ENCODE peak calls at places on chromosomes 13 and 19, in four cellular contexts. R, C, X and E are unnamed samples.
A peak's percentile ranks its signal among the peaks of the same experiment; 100 is the strongest.

GRCh38 chr13:50598338-50598737 is 245.2 kb downstream of the DLEU7 start:
- DNase-seq in C (no peak), X (no peak), R (no peak), E (no peak)

GRCh38 chr19:5434970-5435641 is 20.1 kb upstream of the ZNRF4 start:
- DNase-seq in C (peak; percentile 93), X (no peak), R (no peak), E (peak; percentile 98)

GRCh38 chr13:79904581-79904980 is 423.6 kb downstream of the NDFIP2 start:
- DNase-seq in C (no peak), X (no peak), R (no peak), E (no peak)

GRCh38 chr13:102940770-102941169 is 94.9 kb downstream of the ERCC5 start:
- DNase-seq in R (no peak), X (no peak), C (no peak), E (no peak)

GRCh38 chr19:45515081-45515624 is 7.9 kb downstream of the VASP start:
- DNase-seq in X (no peak), R (peak; percentile 47), C (no peak), E (no peak)

GRCh38 chr13:26628706-26629105 is 71.2 kb downstream of the WASF3 start:
- DNase-seq in X (no peak), R (no peak), C (no peak), E (peak; percentile 42)

GRCh38 chr13:84362777-84363176 is 480.5 kb upstream of the SLITRK1 start:
- DNase-seq in C (no peak), X (no peak), R (no peak), E (no peak)

GRCh38 chr13:103430368-103430767 is 364.2 kb upstream of the SLC10A2 start:
- DNase-seq in X (no peak), R (no peak), C (no peak), E (no peak)

GRCh38 chr13:60398438-60398891 is 1.4 kb downstream of the TDRD3 start:
- DNase-seq in X (no peak), C (no peak), R (no peak), E (peak; percentile 20)

GRCh38 chr13:87889241-87889640 is 218.1 kb downstream of the SLITRK5 start:
- DNase-seq in C (no peak), R (no peak), X (no peak), E (no peak)

GRCh38 chr13:102402292-102402691 is 444 bp upstream of the FGF14 start:
- DNase-seq in C (no peak), X (no peak), R (no peak), E (peak; percentile 70)

GRCh38 chr13:72120632-72121031 is 253.6 kb upstream of the DACH1 start:
- DNase-seq in C (no peak), R (no peak), X (no peak), E (no peak)

GRCh38 chr19:8575467-8575997 is 1.7 kb downstream of the MYO1F start:
- DNase-seq in X (no peak), C (peak; percentile 20), R (peak; percentile 50), E (peak; percentile 22)

GRCh38 chr19:7731615-7732014 is 295 bp downstream of the CLEC4G start:
- DNase-seq in R (no peak), X (no peak), C (no peak), E (no peak)

GRCh38 chr19:23802290-23802689 is 43.6 kb upstream of the ZNF681 start:
- DNase-seq in C (no peak), R (no peak), X (no peak), E (no peak)

GRCh38 chr13:112824429-112824828 is 134.6 kb downstream of the ATP11A start:
- DNase-seq in C (no peak), R (no peak), X (no peak), E (no peak)

GRCh38 chr13:42720116-42720857 is 61.1 kb upstream of the FAM216B start:
- DNase-seq in R (no peak), X (no peak), C (peak; percentile 93), E (peak; percentile 95)

GRCh38 chr13:59318320-59318930 is 845.3 kb downstream of the DIAPH3 start:
- DNase-seq in R (peak; percentile 10), X (no peak), C (peak; percentile 8), E (peak; percentile 64)

GRCh38 chr19:15213715-15214381 is 13.1 kb upstream of the NOTCH3 start:
- DNase-seq in R (no peak), X (peak; percentile 97), C (no peak), E (no peak)

GRCh38 chr13:40653558-40654318 is 12.7 kb downstream of the FOXO1 start:
- DNase-seq in C (no peak), X (no peak), R (no peak), E (peak; percentile 70)

GRCh38 chr13:33236021-33236420 is 49.5 kb downstream of the STARD13 start:
- DNase-seq in C (peak; percentile 54), R (no peak), X (no peak), E (peak; percentile 65)

GRCh38 chr13:41973247-41973741 is 12.4 kb upstream of the VWA8 start:
- DNase-seq in R (no peak), C (no peak), X (no peak), E (no peak)

GRCh38 chr19:5990289-5990797 is 12.4 kb upstream of the RANBP3 start:
- DNase-seq in C (no peak), R (no peak), X (no peak), E (no peak)

GRCh38 chr13:106424805-106425204 is 110.7 kb downstream of the EFNB2 start:
- DNase-seq in R (no peak), C (no peak), X (no peak), E (no peak)

GRCh38 chr13:51015973-51016372 is 95.1 kb downstream of the C13orf42 start:
- DNase-seq in R (no peak), C (no peak), X (no peak), E (no peak)

GRCh38 chr13:33487575-33488243 is 202.2 kb upstream of the STARD13 start:
- DNase-seq in C (no peak), R (no peak), X (no peak), E (peak; percentile 65)

GRCh38 chr13:21986602-21987001 is 315.7 kb downstream of the FGF9 start:
- DNase-seq in X (peak; percentile 84), R (no peak), C (no peak), E (peak; percentile 78)

GRCh38 chr19:16298334-16298733 is 26.3 kb upstream of the KLF2 start:
- DNase-seq in C (no peak), X (no peak), R (no peak), E (no peak)

GRCh38 chr19:52936958-52937334 is 13.7 kb upstream of the ZNF888 start:
- DNase-seq in R (no peak), X (peak; percentile 0), C (no peak), E (no peak)
- H3K27ac ChIP-seq in R (peak overlapping the region; percentile 53), X (no peak overlapping the region), C (no peak overlapping the region), E (no peak overlapping the region)

DNA sequence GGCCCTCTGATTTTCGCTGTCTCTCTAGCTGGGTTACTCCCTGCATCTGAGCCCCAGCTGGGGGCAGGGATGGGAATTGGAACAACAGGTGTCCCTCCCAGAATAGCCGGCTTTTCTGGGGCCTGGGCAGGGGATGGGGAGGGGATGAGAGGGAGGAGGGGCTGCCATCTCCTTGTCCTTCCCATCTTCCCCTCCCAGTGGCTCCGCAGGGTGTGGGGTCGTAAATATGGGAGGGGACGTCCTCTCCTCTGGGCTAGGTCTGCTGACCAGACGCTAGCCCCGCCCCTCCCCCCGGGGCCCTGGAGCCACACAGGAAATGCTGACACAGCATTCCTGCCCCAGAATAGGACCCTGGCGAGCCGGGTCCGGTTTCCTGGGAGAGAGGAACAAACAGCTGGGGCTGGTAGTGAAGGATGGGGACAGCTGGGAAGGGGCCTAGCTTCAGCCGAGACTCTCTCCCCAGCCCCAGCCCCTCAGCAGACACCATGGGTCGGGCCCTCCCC is 1.1 kb downstream of the RYR1 start:
- DNase-seq in C (no peak), R (no peak), X (no peak), E (no peak)
- H3K27ac ChIP-seq in C (no peak overlapping the region), R (no peak overlapping the region), X (no peak overlapping the region), E (no peak overlapping the region)

GRCh38 chr19:43562211-43562697 is 13.1 kb downstream of the XRCC1 start:
- DNase-seq in R (no peak), X (no peak), C (no peak), E (no peak)

GRCh38 chr19:43562698-43563241 is 12.6 kb downstream of the XRCC1 start:
- DNase-seq in C (no peak), X (peak; percentile 89), R (peak; percentile 78), E (peak; percentile 92)

GRCh38 chr19:43564800-43565199 is 10.5 kb downstream of the XRCC1 start:
- DNase-seq in X (no peak), C (no peak), R (no peak), E (no peak)

GRCh38 chr19:43561144-43561970 is 14.0 kb downstream of the XRCC1 start:
- DNase-seq in X (no peak), C (no peak), R (no peak), E (no peak)

GRCh38 chr19:43563816-43564215 is 11.5 kb downstream of the XRCC1 start:
- DNase-seq in C (no peak), X (no peak), R (no peak), E (no peak)
- H3K27ac ChIP-seq in C (no peak overlapping the region), X (no peak overlapping the region), R (no peak overlapping the region), E (no peak overlapping the region)

DNA sequence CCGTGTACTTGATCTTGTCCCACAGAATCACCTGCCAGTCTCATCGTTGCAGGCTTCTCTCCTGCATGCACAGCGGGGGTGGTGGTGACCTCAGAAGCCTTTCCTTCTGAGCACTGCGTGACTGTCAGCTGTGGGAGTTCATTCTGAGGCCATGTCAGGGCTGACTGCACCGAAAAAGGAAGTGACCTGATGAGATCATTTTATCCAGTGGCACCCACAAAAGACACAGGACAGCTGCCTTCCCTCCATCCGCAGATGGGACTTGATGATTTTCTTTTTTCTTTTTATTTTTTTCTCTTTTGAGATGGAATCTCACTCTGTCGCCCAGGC is 89.7 kb downstream of the RAB20 start:
- DNase-seq in X (peak; percentile 78), R (no peak), C (no peak), E (peak; percentile 52)
- H3K27ac ChIP-seq in X (peak overlapping the region; percentile 21), R (no peak overlapping the region), C (no peak overlapping the region), E (no peak overlapping the region)

GRCh38 chr13:111242585-111242984 is 77.9 kb upstream of the TEX29 start:
- DNase-seq in R (no peak), C (no peak), X (no peak), E (no peak)

GRCh38 chr13:111241862-111242261 is 78.6 kb upstream of the TEX29 start:
- DNase-seq in R (no peak), C (no peak), X (no peak), E (no peak)

GRCh38 chr13:111243981-111244380 is 76.5 kb upstream of the TEX29 start:
- DNase-seq in C (no peak), X (no peak), R (no peak), E (no peak)

GRCh38 chr13:111239754-111240670 is 80.4 kb upstream of the TEX29 start:
- DNase-seq in C (no peak), X (no peak), R (no peak), E (peak; percentile 25)

DNA sequence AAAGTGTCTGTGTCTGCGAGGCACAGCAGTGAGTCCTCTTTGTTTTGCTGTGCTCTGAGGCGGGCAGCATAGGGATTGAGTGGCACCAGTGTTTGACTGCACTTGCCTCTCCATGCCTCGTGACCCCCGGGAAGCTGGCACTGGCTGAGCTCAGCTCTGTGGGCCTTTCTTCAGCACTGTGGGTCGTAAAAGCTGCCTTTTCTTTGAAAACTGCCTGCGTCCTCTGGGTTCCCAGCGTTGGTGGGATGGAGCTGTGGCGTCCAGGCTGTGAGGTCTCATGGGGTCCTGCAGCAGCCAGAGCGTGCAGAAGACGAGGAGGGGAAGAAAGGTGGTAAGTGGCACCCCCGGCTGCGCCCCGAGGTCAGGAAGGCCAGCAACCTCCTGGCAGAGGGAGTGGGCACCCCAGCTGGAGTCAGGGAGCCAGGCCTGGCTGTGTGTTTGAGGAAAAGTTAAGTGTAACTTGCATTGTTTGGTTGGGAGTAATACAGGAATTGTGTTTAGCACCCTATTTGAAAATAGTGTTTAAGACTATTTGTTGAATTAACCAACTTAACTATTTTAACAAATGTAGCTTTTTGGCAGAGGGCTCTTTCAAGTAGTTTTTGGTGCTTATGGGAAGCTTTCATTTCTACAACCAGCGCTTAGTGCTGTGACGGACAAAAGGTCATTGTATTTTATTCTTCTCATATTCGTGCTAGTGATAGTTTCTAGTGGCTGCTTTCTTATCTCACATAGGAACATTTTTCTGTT is 79.3 kb upstream of the TEX29 start:
- DNase-seq in C (no peak), X (no peak), R (no peak), E (no peak)
- H3K27ac ChIP-seq in C (no peak overlapping the region), X (no peak overlapping the region), R (no peak overlapping the region), E (no peak overlapping the region)

GRCh38 chr19:19661675-19662251 is 1.7 kb downstream of the ATP13A1 start:
- DNase-seq in X (no peak), C (no peak), R (peak; percentile 35), E (no peak)
- H3K27ac ChIP-seq in X (no peak overlapping the region), C (peak overlapping the region; percentile 10), R (peak overlapping the region; percentile 94), E (no peak overlapping the region)